ENCODE peak calls at places on chromosomes 2 and 18, in six cellular contexts. Z is HL-60, R is upper lobe of left lung, O is testis, V is K562, N is ovary. Q is an unnamed sample.

GRCh38 chr2:30775833-30776232 is 31.4 kb downstream of the CAPN13 start:
- DNase-seq in Z (no peak), R (no peak), O (peak; percentile 47), V (no peak), N (no peak), Q (no peak)

GRCh38 chr18:79766308-79766707 is 31.4 kb upstream of the KCNG2 start:
- DNase-seq in Z (no peak), R (peak; percentile 49), O (peak; percentile 9), V (no peak), N (no peak), Q (no peak)

GRCh38 chr2:127913808-127914457 is 28.2 kb upstream of the AMMECR1L start:
- DNase-seq in Z (no peak), R (no peak), O (no peak), V (no peak), N (no peak), Q (no peak)

GRCh38 chr2:42568431-42569115 is at the start of gene MTA3:
- DNase-seq in Z (peak; percentile 35), R (peak; percentile 95), O (peak; percentile 67), V (peak; percentile 89), N (peak; percentile 79), Q (peak; percentile 37)

GRCh38 chr2:2747797-2748301 is 416.8 kb upstream of the MYT1L start:
- DNase-seq in Z (no peak), R (no peak), O (no peak), V (no peak), N (no peak), Q (no peak)

GRCh38 chr2:173415663-173416469 is 61.2 kb downstream of the CDCA7 start:
- DNase-seq in Z (no peak), R (peak; percentile 62), O (no peak), V (no peak), N (no peak), Q (no peak)

GRCh38 chr18:42155024-42155423 is 200.0 kb downstream of the PIK3C3 start:
- DNase-seq in Z (no peak), R (no peak), O (no peak), V (no peak), N (no peak), Q (no peak)

GRCh38 chr18:34128436-34128835 is 96.3 kb downstream of the NOL4 start:
- DNase-seq in Z (no peak), R (no peak), O (no peak), V (no peak), N (no peak), Q (no peak)

GRCh38 chr2:8238521-8239230 is 443.2 kb upstream of the ID2 start:
- DNase-seq in Z (peak; percentile 62), R (no peak), O (peak; percentile 19), V (no peak), N (no peak), Q (no peak)

GRCh38 chr2:38498039-38498438 is 104.7 kb downstream of the HNRNPLL start:
- DNase-seq in Z (peak; percentile 18), R (no peak), O (no peak), V (no peak), N (no peak), Q (no peak)

GRCh38 chr2:142879191-142879590 is 1.7 kb downstream of the KYNU start:
- DNase-seq in Z (no peak), R (no peak), O (no peak), V (no peak), N (no peak), Q (no peak)

GRCh38 chr2:63226297-63226696 is 175.7 kb downstream of the OTX1 start:
- DNase-seq in Z (no peak), R (no peak), O (no peak), V (no peak), N (no peak), Q (no peak)
- H3K4me3 ChIP-seq in Z (no peak overlapping the region), R (no peak overlapping the region), O (no peak overlapping the region), V (no peak overlapping the region), N (no peak overlapping the region), Q (no peak overlapping the region)

GRCh38 chr2:53543083-53543482 is 224.5 kb upstream of the CHAC2 start:
- DNase-seq in Z (no peak), R (no peak), O (no peak), V (no peak), N (no peak), Q (no peak)

GRCh38 chr2:53549497-53549896 is 218.1 kb upstream of the CHAC2 start:
- DNase-seq in Z (no peak), R (no peak), O (no peak), V (no peak), N (no peak), Q (no peak)

GRCh38 chr2:53545159-53546055 is 222.2 kb upstream of the CHAC2 start:
- DNase-seq in Z (no peak), R (no peak), O (no peak), V (no peak), N (no peak), Q (no peak)
- TF ChIP-seq CTCF in Z (no peak), R (no peak), O (no peak), V (no peak), N (no peak), Q (no peak)

GRCh38 chr2:176164803-176165597 is 7.9 kb downstream of the HOXD3 start:
- DNase-seq in Z (no peak), R (peak; percentile 83), O (no peak), V (no peak), N (peak; percentile 23), Q (no peak)

GRCh38 chr2:176167398-176167797 is 10.3 kb downstream of the HOXD3 start:
- DNase-seq in Z (no peak), R (no peak), O (no peak), V (no peak), N (no peak), Q (no peak)

GRCh38 chr2:176165598-176166055 is 8.5 kb downstream of the HOXD3 start:
- DNase-seq in Z (no peak), R (no peak), O (no peak), V (no peak), N (peak; percentile 59), Q (no peak)

GRCh38 chr2:176164184-176164802 is 7.2 kb downstream of the HOXD3 start:
- DNase-seq in Z (no peak), R (no peak), O (no peak), V (no peak), N (no peak), Q (no peak)

DNA sequence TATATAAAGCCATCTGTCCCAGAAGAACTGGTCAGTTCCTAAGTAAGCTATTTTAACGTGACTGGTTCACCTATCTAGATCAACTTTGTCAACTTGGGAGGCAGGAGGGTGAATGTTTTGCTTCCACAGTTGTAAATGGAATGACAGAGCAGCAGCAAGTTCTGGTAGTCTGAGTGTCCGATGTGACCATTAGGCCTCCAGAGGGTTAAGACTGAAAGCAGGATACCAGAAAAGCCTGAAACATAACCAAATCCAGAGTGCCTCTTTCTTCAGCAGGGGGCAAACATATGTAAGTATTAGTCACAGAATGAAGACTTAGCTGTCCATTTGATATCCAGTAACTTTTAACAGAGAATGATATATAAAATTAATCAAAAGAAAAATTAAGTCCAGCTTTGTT is 9.2 kb downstream of the HOXD3 start:
- DNase-seq in Z (no peak), R (no peak), O (no peak), V (no peak), N (no peak), Q (no peak)
- H3K27me3 ChIP-seq in Z (peaks cover 71% of the 10 kb centered on the region), R (peaks cover 21% of the 10 kb centered on the region), O (no peaks in the 10 kb centered on the region), V (peaks cover 45% of the 10 kb centered on the region), N (no peaks in the 10 kb centered on the region), Q (peaks cover 46% of the 10 kb centered on the region)

GRCh38 chr2:98483257-98483861 is 38.7 kb downstream of the INPP4A start:
- DNase-seq in Z (no peak), R (no peak), O (no peak), V (no peak), N (no peak), Q (no peak)
- H3K4me3 ChIP-seq in Z (no peak overlapping the region), R (no peak overlapping the region), O (no peak overlapping the region), V (no peak overlapping the region), N (no peak overlapping the region), Q (no peak overlapping the region)

GRCh38 chr2:196598846-196599245 is 40.7 kb upstream of the CCDC150 start:
- DNase-seq in Z (no peak), R (no peak), O (no peak), V (no peak), N (no peak), Q (no peak)

GRCh38 chr2:196606516-196606915 is 33.0 kb upstream of the CCDC150 start:
- DNase-seq in Z (no peak), R (no peak), O (no peak), V (no peak), N (no peak), Q (no peak)

GRCh38 chr2:196598412-196598811 is 41.1 kb upstream of the CCDC150 start:
- DNase-seq in Z (no peak), R (no peak), O (no peak), V (no peak), N (no peak), Q (no peak)

GRCh38 chr2:196597531-196597930 is 42.0 kb upstream of the CCDC150 start:
- DNase-seq in Z (no peak), R (no peak), O (no peak), V (no peak), N (no peak), Q (no peak)

GRCh38 chr2:196601430-196602306 is 37.8 kb upstream of the CCDC150 start:
- DNase-seq in Z (no peak), R (peak; percentile 10), O (no peak), V (peak; percentile 34), N (no peak), Q (no peak)
- TF ChIP-seq CTCF in Z (no peak), R (no peak), O (no peak), V (no peak), N (no peak), Q (no peak)

GRCh38 chr2:232520088-232520487 is at the start of gene PRSS56:
- DNase-seq in Z (no peak), R (no peak), O (no peak), V (no peak), N (no peak), Q (no peak)
- H3K27me3 ChIP-seq in Z (peaks cover 25% of the 10 kb centered on the region), R (peaks cover 50% of the 10 kb centered on the region), O (no peaks in the 10 kb centered on the region), V (no peaks in the 10 kb centered on the region), N (no peaks in the 10 kb centered on the region), Q (peaks cover 25% of the 10 kb centered on the region)

GRCh38 chr2:102096103-102096502 is 46.4 kb upstream of the IL1R1 start:
- DNase-seq in Z (no peak), R (no peak), O (no peak), V (no peak), N (no peak), Q (no peak)

GRCh38 chr2:102100371-102101096 is 42.0 kb upstream of the IL1R1 start:
- DNase-seq in Z (no peak), R (no peak), O (no peak), V (no peak), N (no peak), Q (no peak)

GRCh38 chr2:102101097-102101843 is 41.3 kb upstream of the IL1R1 start:
- DNase-seq in Z (no peak), R (no peak), O (no peak), V (no peak), N (no peak), Q (no peak)

GRCh38 chr2:102099536-102100293 is 42.8 kb upstream of the IL1R1 start:
- DNase-seq in Z (no peak), R (no peak), O (no peak), V (no peak), N (no peak), Q (no peak)

DNA sequence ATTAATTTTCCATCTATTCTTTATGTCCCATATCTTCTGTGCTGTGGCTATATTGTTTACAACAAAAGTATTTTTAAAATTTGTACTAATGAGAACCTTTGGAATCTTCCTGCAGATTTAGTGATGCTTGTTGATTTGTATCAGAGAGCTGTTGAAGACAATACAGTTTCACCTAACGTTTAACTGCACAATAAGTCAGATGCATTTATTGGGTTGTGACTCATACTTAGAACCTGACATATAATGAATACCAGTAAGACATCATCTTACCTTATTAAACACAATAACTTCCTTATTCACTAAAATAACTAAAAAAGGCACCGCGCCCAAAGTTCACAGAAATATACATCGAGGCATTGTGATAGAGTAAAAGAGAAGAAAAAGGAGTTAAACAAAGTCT is 43.8 kb upstream of the IL1R1 start:
- DNase-seq in Z (no peak), R (no peak), O (no peak), V (no peak), N (no peak), Q (no peak)
- H3K4me3 ChIP-seq in Z (no peak overlapping the region), R (no peak overlapping the region), O (no peak overlapping the region), V (no peak overlapping the region), N (no peak overlapping the region), Q (no peak overlapping the region)